ENCODE peak calls at places on chromosomes 5 and 9, in nine cellular contexts. L is Ammon's horn, H is left cardiac atrium, M is ecto neural progenitor cell, O is GF-D8, G is Right ventricle myocardium superior, E is NCI-H510A treated with DMSO at 0.1 percent for 48 hours, A is Daoy, F is renal cortical epithelial cell. V is an unnamed sample.

GRCh38 chr5:395156-395920 is 47.6 kb upstream of the EXOC3 start:
- DNase-seq in L (no peak), H (peak), M (peak), O (no peak), G (peak), E (no peak), A (peak), F (peak), V (no peak)

GRCh38 chr5:31753700-31754461 is 115.0 kb downstream of the PDZD2 start:
- DNase-seq in L (no peak), H (no peak), M (no peak), O (no peak), G (no peak), E (no peak), A (no peak), F (no peak), V (no peak)

GRCh38 chr5:126016256-126016655 is 407.0 kb upstream of the GRAMD2B start:
- DNase-seq in L (peak), H (peak), M (no peak), O (no peak), G (peak), E (no peak), A (no peak), F (no peak), V (no peak)

GRCh38 chr9:89353989-89354388 is 35.7 kb downstream of the SECISBP2 start:
- DNase-seq in L (peak), H (no peak), M (no peak), O (no peak), G (no peak), E (peak), A (no peak), F (no peak), V (no peak)

GRCh38 chr9:115444941-115445340 is 327.0 kb upstream of the TNC start:
- DNase-seq in L (no peak), H (no peak), M (no peak), O (no peak), G (no peak), E (no peak), A (peak), F (peak), V (no peak)

GRCh38 chr9:132733133-132733815 is 63.0 kb downstream of the GTF3C4 start:
- DNase-seq in L (peak), H (no peak), M (no peak), O (no peak), G (no peak), E (no peak), A (no peak), F (no peak), V (no peak)

GRCh38 chr9:86947146-86948081 is at the start of gene GAS1:
- DNase-seq in L (peak), H (peak), M (peak), O (peak), G (peak), E (no peak), A (peak), F (peak), V (peak)

GRCh38 chr9:134557331-134557730 is 84.3 kb upstream of the COL5A1 start:
- DNase-seq in L (peak), H (no peak), M (no peak), O (no peak), G (peak), E (no peak), A (no peak), F (no peak), V (no peak)

GRCh38 chr5:168085321-168086040 is 206.0 kb upstream of the WWC1 start:
- DNase-seq in L (no peak), H (no peak), M (no peak), O (no peak), G (no peak), E (no peak), A (peak), F (peak), V (no peak)

GRCh38 chr9:10612649-10613398 is at the start of gene PTPRD:
- DNase-seq in L (peak), H (peak), M (peak), O (no peak), G (no peak), E (peak), A (peak), F (peak), V (no peak)

GRCh38 chr5:143195496-143195895 is 208.0 kb downstream of the NR3C1 start:
- DNase-seq in L (no peak), H (no peak), M (no peak), O (no peak), G (no peak), E (no peak), A (no peak), F (no peak), V (no peak)

GRCh38 chr9:9950813-9951212 is 662.0 kb downstream of the PTPRD start:
- DNase-seq in L (peak), H (no peak), M (no peak), O (no peak), G (no peak), E (no peak), A (no peak), F (no peak), V (no peak)

GRCh38 chr9:134671341-134672113 is 29.9 kb downstream of the COL5A1 start:
- DNase-seq in L (no peak), H (no peak), M (no peak), O (no peak), G (no peak), E (no peak), A (no peak), F (no peak), V (no peak)

GRCh38 chr9:36102742-36103495 is 33.6 kb upstream of the GLIPR2 start:
- DNase-seq in L (peak), H (peak), M (peak), O (peak), G (peak), E (peak), A (peak), F (peak), V (peak)

GRCh38 chr9:74413876-74414275 is 83.3 kb upstream of the RORB start:
- DNase-seq in L (no peak), H (no peak), M (no peak), O (no peak), G (no peak), E (no peak), A (no peak), F (no peak), V (no peak)

GRCh38 chr9:134670851-134671281 is 29.3 kb downstream of the COL5A1 start:
- DNase-seq in L (no peak), H (no peak), M (no peak), O (no peak), G (peak), E (no peak), A (no peak), F (no peak), V (no peak)

GRCh38 chr5:151675225-151675955 is 11.3 kb downstream of the SPARC start:
- DNase-seq in L (no peak), H (no peak), M (no peak), O (no peak), G (no peak), E (no peak), A (no peak), F (peak), V (no peak)

GRCh38 chr5:159463590-159464321 is 133.5 kb upstream of the IL12B start:
- DNase-seq in L (no peak), H (no peak), M (no peak), O (no peak), G (no peak), E (no peak), A (peak), F (peak), V (no peak)

GRCh38 chr5:11149136-11149535 is 388.1 kb upstream of the DAP start:
- DNase-seq in L (no peak), H (no peak), M (no peak), O (no peak), G (no peak), E (no peak), A (no peak), F (peak), V (no peak)

GRCh38 chr5:158354958-158355357 is 496.0 kb upstream of the CLINT1 start:
- DNase-seq in L (no peak), H (no peak), M (no peak), O (no peak), G (no peak), E (no peak), A (no peak), F (no peak), V (no peak)

GRCh38 chr5:61311836-61312808 is 19.9 kb upstream of the ZSWIM6 start:
- DNase-seq in L (no peak), H (no peak), M (no peak), O (no peak), G (no peak), E (peak), A (peak), F (peak), V (no peak)

GRCh38 chr5:43555895-43556606 is 826 bp downstream of the PAIP1 start:
- DNase-seq in L (peak), H (peak), M (peak), O (no peak), G (peak), E (peak), A (peak), F (peak), V (peak)

GRCh38 chr5:88760512-88760911 is 122.5 kb downstream of the MEF2C start:
- DNase-seq in L (no peak), H (no peak), M (no peak), O (no peak), G (no peak), E (no peak), A (no peak), F (no peak), V (no peak)

GRCh38 chr5:143341807-143342570 is 61.5 kb downstream of the NR3C1 start:
- DNase-seq in L (no peak), H (no peak), M (no peak), O (no peak), G (no peak), E (no peak), A (peak), F (peak), V (no peak)

GRCh38 chr5:74624501-74624900 is 16.0 kb downstream of the ENC1 start:
- DNase-seq in L (no peak), H (no peak), M (peak), O (no peak), G (no peak), E (no peak), A (no peak), F (peak), V (no peak)

GRCh38 chr9:94150890-94151660 is 66.8 kb downstream of the PTPDC1 start:
- DNase-seq in L (no peak), H (no peak), M (no peak), O (no peak), G (no peak), E (no peak), A (no peak), F (no peak), V (no peak)

V was measured in omental fat pad.